ENCODE peak calls at places on chromosomes 1 and 21, in eight cellular contexts. G is CD8-positive, alpha-beta memory T cell; I is foreskin fibroblast; D is choroid plexus epithelial cell; T is cardiac fibroblast; M is mesendoderm; B is GM06990; K is small intestine. V is an unnamed sample.

GRCh38 chr1:24501371-24502167 is 1.1 kb upstream of the RCAN3 start:
- DNase-seq in G (peak), I (peak), D (peak), T (no peak), M (peak), B (no peak), K (peak), V (no peak)

GRCh38 chr1:50747394-50747793 is 212.7 kb downstream of the FAF1 start:
- DNase-seq in G (no peak), I (no peak), D (no peak), T (no peak), M (no peak), B (no peak), K (peak), V (no peak)

GRCh38 chr1:58155418-58156123 is 391.0 kb downstream of the OMA1 start:
- DNase-seq in G (no peak), I (no peak), D (no peak), T (peak), M (peak), B (no peak), K (peak), V (no peak)

GRCh38 chr21:31781737-31782136 is 49.8 kb upstream of the SCAF4 start:
- DNase-seq in G (no peak), I (peak), D (peak), T (peak), M (no peak), B (no peak), K (no peak), V (no peak)

GRCh38 chr21:44972821-44973220 is 33.0 kb downstream of the SLX9 start:
- DNase-seq in G (no peak), I (peak), D (no peak), T (no peak), M (no peak), B (no peak), K (no peak), V (no peak)

GRCh38 chr1:168506204-168506819 is 37.5 kb downstream of the XCL2 start:
- DNase-seq in G (no peak), I (peak), D (no peak), T (no peak), M (no peak), B (no peak), K (no peak), V (no peak)

GRCh38 chr1:116508984-116509980 is 61.5 kb downstream of the CD58 start:
- DNase-seq in G (no peak), I (peak), D (peak), T (peak), M (no peak), B (peak), K (peak), V (peak)

GRCh38 chr1:226708967-226709396 is 30.1 kb downstream of the ITPKB start:
- DNase-seq in G (no peak), I (peak), D (no peak), T (no peak), M (no peak), B (no peak), K (no peak), V (no peak)

GRCh38 chr1:173666646-173667045 is 3.0 kb downstream of the ANKRD45 start:
- DNase-seq in G (no peak), I (peak), D (no peak), T (no peak), M (no peak), B (no peak), K (no peak), V (no peak)

GRCh38 chr1:24558902-24559791 is 3.3 kb downstream of the NCMAP start:
- DNase-seq in G (no peak), I (peak), D (peak), T (peak), M (no peak), B (no peak), K (no peak), V (no peak)

GRCh38 chr1:218492840-218493239 is 147.7 kb downstream of the TGFB2 start:
- DNase-seq in G (no peak), I (no peak), D (no peak), T (no peak), M (no peak), B (no peak), K (no peak), V (no peak)

GRCh38 chr21:32448803-32449594 is 36.5 kb downstream of the EVA1C start:
- DNase-seq in G (no peak), I (no peak), D (no peak), T (peak), M (no peak), B (no peak), K (no peak), V (no peak)

GRCh38 chr1:30657131-30658013 is 66.0 kb downstream of the MATN1 start:
- DNase-seq in G (no peak), I (no peak), D (no peak), T (no peak), M (peak), B (no peak), K (peak), V (no peak)

GRCh38 chr1:40736085-40736531 is 44.6 kb downstream of the NFYC start:
- DNase-seq in G (no peak), I (peak), D (peak), T (peak), M (peak), B (no peak), K (no peak), V (no peak)

GRCh38 chr1:84479998-84480397 is 932 bp downstream of the RPF1 start:
- DNase-seq in G (no peak), I (no peak), D (no peak), T (no peak), M (peak), B (no peak), K (peak), V (no peak)

GRCh38 chr1:206923009-206923960 is 1.5 kb upstream of the FCMR start:
- DNase-seq in G (peak), I (no peak), D (no peak), T (no peak), M (no peak), B (peak), K (peak), V (peak)

GRCh38 chr21:33367309-33367973 is 35.8 kb upstream of the IFNGR2 start:
- DNase-seq in G (no peak), I (no peak), D (no peak), T (no peak), M (peak), B (no peak), K (no peak), V (no peak)

GRCh38 chr1:32447469-32448185 is 17.2 kb upstream of the ZBTB8B start:
- DNase-seq in G (no peak), I (peak), D (peak), T (peak), M (peak), B (no peak), K (no peak), V (no peak)

GRCh38 chr1:183039330-183039729 is 16.1 kb downstream of the LAMC1 start:
- DNase-seq in G (no peak), I (no peak), D (peak), T (no peak), M (no peak), B (no peak), K (no peak), V (no peak)
- H3K4me3 ChIP-seq in G (no peak), I (no peak), D (no peak), T (no peak), M (no peak), B (no peak), K (no peak), V (no peak)

DNA sequence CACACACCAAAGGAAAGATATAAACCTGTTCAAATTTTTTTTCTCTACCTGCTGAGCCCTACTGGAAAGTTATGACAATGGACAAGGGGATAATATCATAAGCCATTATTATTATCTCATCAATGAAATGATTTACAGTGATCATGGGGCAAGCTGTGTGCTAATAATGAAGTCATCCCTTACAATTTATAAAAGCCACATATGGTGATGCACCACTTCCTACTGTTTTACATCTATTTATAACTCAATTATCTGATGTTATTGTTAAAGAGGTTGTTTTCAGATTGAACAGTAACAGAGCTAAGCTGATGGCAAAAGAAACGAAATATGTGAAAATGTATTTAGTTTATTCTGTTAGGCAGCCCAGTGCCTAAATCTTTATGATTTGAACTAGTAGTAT is 284.6 kb upstream of the ZRANB2 start:
- DNase-seq in G (no peak), I (peak), D (peak), T (peak), M (no peak), B (no peak), K (no peak), V (no peak)
- H3K4me3 ChIP-seq in G (no peak), I (peak), D (peak), T (no peak), M (no peak), B (no peak), K (no peak), V (no peak)

DNA sequence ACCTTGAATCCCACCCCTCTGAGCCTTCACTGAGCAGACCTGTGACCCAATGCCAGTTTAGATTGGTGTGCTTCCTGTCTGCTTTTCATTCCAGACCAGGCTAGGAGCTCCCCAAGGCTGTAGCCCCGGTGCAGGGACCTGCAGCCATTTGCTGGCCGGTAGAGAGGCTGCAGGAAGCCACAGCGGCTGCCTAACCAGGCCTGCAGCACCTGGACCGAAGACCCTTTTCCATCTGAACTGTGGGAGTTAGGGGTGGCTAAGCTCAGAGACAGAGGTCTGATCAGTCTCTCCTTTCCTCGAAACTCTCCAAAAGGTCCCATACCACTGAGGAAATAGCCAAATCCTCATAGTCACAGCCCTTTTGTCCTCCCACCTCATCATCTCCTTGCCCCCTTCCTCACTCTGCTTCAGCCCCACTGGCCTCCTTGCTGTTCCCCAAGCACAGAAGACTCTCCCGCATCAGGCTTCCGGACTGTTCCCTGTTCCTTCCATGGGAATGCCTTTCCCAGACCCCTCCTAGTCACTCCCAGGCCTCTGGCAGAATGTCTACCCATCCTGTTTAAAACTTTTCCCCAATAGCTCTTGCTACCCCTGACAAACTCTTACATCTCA is 674 bp upstream of the TTC4 start:
- DNase-seq in G (no peak), I (no peak), D (no peak), T (no peak), M (no peak), B (no peak), K (no peak), V (no peak)
- H3K4me3 ChIP-seq in G (peak), I (peak), D (peak), T (no peak), M (no peak), B (peak), K (peak), V (peak)

DNA sequence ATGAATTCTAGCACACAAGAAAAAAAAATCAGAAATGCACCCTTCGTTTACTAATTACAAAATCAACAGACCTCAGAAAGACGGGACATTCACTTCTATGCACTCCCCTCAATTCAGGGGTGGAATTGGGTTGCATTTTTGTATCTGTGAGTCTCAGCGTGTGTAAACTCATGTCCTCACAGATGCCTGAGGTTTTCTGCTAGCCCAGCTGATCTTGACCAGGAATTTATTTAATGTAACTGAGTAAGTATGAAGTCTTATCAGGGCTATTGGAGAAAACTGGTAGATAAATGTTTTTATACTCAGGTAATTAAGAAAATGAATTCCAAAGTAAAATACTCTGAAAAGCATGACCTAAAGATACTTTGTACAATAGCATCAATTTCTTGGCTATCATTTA is 167.7 kb downstream of the RUNX1 start:
- DNase-seq in G (no peak), I (peak), D (peak), T (peak), M (no peak), B (no peak), K (no peak), V (no peak)
- H3K4me3 ChIP-seq in G (no peak), I (peak), D (peak), T (no peak), M (no peak), B (no peak), K (no peak), V (no peak)

DNA sequence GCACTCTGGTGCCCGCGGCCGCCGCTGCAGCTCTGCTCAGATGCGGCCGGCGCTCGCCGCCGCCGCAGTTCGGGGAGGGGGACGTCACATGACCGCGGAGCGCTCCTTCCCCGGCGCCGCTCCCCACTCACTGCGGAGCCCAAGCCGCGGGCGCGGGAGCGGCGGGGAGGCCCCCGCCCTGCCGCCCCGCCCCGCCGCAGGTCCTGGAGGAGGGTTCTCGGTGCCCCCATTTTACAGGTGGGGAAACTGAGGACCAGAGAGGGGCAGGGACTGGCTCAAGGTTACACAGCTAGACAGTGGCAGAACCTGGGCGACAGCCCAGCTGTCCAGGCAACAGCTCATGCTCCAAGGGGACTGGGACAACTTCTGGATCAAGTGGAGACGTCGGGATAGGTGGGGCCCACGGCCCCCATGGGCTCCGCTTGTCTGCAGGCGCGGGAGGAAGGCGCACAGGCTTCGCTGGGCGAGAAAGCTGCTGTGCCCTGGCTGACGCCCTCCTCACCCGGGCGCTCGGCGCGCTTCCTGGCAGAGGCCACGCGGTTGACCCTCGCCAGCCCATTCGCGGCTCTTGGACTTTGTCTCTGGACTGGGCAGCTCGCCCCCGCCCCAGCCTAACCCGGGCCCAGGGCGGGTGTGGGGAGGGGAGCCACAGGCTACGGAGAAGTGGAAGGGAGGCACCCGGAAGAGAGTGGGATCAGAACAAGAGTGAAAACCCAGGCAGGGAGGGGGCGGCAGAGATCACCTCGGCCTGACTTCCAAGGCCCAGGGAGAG is at the start of gene RAP1GAP:
- DNase-seq in G (no peak), I (no peak), D (no peak), T (peak), M (peak), B (no peak), K (peak), V (no peak)
- H3K4me3 ChIP-seq in G (peak), I (peak), D (peak), T (peak), M (peak), B (no peak), K (no peak), V (peak)

DNA sequence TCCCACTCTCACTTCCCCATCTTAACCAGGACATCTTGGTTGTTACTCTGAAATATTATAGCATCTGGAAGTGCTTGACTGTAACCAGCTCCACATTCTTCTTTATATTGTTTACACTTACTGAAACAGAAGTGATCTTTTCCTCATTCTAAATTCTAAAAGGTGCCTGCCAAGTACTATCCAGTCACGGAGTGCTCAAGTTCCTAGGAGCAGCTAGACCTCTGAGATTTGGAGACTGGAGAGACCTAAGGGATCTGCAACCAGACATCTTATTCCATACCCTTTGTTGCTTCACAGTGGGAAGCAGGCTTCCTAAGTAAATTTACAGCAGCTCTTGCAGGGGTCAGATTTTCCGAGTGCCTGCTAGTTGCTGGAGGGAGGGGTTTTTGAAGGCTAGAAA is 150.5 kb downstream of the MAST2 start:
- DNase-seq in G (no peak), I (peak), D (peak), T (peak), M (peak), B (no peak), K (no peak), V (no peak)
- H3K4me3 ChIP-seq in G (no peak), I (no peak), D (no peak), T (no peak), M (no peak), B (no peak), K (no peak), V (no peak)

GRCh38 chr1:243731301-243731891 is 118.6 kb downstream of the AKT3 start:
- DNase-seq in G (no peak), I (no peak), D (peak), T (peak), M (no peak), B (no peak), K (peak), V (no peak)

GRCh38 chr1:243729956-243730355 is 120.1 kb downstream of the AKT3 start:
- DNase-seq in G (no peak), I (no peak), D (no peak), T (no peak), M (peak), B (no peak), K (no peak), V (no peak)

GRCh38 chr1:243731974-243732373 is 118.1 kb downstream of the AKT3 start:
- DNase-seq in G (no peak), I (no peak), D (no peak), T (no peak), M (no peak), B (no peak), K (no peak), V (no peak)

GRCh38 chr1:243732627-243733026 is 117.4 kb downstream of the AKT3 start:
- DNase-seq in G (no peak), I (no peak), D (no peak), T (no peak), M (peak), B (no peak), K (no peak), V (no peak)

DNA sequence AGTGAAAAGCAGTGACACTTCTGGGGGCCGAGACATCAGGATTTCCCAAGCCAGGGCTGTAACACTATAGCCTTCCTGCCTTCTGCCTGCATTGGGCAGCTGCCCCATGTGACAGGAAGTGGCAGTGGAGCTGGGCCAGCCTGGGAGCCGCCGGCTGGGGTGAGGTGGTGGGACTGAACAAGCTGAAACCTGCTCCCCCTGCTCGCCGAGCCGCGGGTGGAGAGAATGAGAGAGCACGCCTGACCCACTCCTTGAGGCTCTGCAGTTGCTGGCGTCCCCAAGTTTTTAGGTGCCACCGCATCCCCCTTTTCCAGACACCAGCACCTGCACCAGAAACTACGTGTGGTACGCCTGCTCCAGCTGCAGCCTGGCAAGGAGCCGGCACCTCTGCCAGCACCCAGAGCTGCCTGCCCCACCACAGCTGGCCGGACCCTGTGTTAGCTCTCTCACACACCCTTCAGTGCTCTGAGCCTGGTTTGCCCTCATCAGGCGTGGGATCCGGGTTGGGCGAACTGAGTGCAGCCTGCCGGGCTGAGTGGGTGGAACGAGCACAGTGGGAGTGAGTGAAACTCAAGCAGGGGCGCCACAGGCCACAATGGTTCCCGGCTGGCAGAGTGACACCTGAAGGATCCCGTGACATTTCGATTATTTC is 119.4 kb downstream of the AKT3 start:
- DNase-seq in G (no peak), I (no peak), D (no peak), T (no peak), M (no peak), B (no peak), K (no peak), V (no peak)
- H3K4me3 ChIP-seq in G (no peak), I (no peak), D (no peak), T (no peak), M (no peak), B (no peak), K (no peak), V (no peak)

GRCh38 chr1:20733361-20733975 is 965 bp upstream of the SH2D5 start:
- DNase-seq in G (no peak), I (peak), D (no peak), T (no peak), M (no peak), B (no peak), K (no peak), V (no peak)
- H3K4me3 ChIP-seq in G (peak), I (no peak), D (peak), T (no peak), M (no peak), B (no peak), K (no peak), V (no peak)

GRCh38 chr1:55640708-55641473 is 425.7 kb upstream of the USP24 start:
- DNase-seq in G (peak), I (peak), D (peak), T (peak), M (peak), B (no peak), K (peak), V (no peak)
- H3K4me3 ChIP-seq in G (peak), I (peak), D (peak), T (no peak), M (no peak), B (no peak), K (no peak), V (no peak)

V was measured in Jurkat, Clone E6-1.